ENCODE peak calls at places on chromosomes 5 and 9, in six cellular contexts. A is hepatocyte; E is prostate gland; K is RWPE1; U is CD8-positive, alpha-beta memory T cell; V is IMR-90. H is an unnamed sample.

GRCh38 chr5:139845846-139846681 is 50.5 kb downstream of the PSD2 start:
- DNase-seq in K (no peak), U (no peak), E (peak; percentile 63), A (peak; percentile 32), V (no peak), H (no peak)

GRCh38 chr5:658103-658502 is 35.0 kb downstream of the TPPP start:
- DNase-seq in K (no peak), V (no peak), A (no peak), U (no peak), E (no peak), H (peak; percentile 79)

GRCh38 chr9:114880276-114880891 is 50.0 kb downstream of the TNFSF8 start:
- DNase-seq in K (no peak), U (no peak), V (peak; percentile 45), E (no peak), A (no peak), H (no peak)

GRCh38 chr9:1337169-1337568 is 287.0 kb downstream of the DMRT2 start:
- DNase-seq in K (peak; percentile 42), E (no peak), V (no peak), A (no peak), U (no peak), H (peak; percentile 34)

GRCh38 chr5:110973510-110973909 is 98.0 kb upstream of the TSLP start:
- DNase-seq in K (no peak), V (no peak), E (no peak), A (no peak), U (no peak), H (no peak)

GRCh38 chr5:149007174-149007573 is 55.7 kb downstream of the SH3TC2 start:
- DNase-seq in E (no peak), K (no peak), U (no peak), V (peak; percentile 83), A (no peak), H (no peak)

GRCh38 chr9:127796225-127796813 is 6.4 kb upstream of the FPGS start:
- DNase-seq in E (no peak), V (peak; percentile 38), A (no peak), K (no peak), U (no peak), H (no peak)

GRCh38 chr9:123789893-123790292 is 140.0 kb downstream of the DENND1A start:
- DNase-seq in K (no peak), A (no peak), E (no peak), V (no peak), U (no peak), H (no peak)

GRCh38 chr9:4666042-4666699 is at the start of gene SPATA6L:
- DNase-seq in E (peak; percentile 75), K (no peak), A (peak; percentile 83), U (peak; percentile 33), V (peak; percentile 45), H (peak; percentile 61)

GRCh38 chr5:179163236-179164155 is 103.3 kb downstream of the ZNF354C start:
- DNase-seq in A (no peak), V (no peak), K (no peak), U (no peak), E (no peak), H (no peak)

GRCh38 chr9:21579209-21579608 is 97.1 kb upstream of the IFNE start:
- DNase-seq in K (no peak), E (no peak), U (peak; percentile 65), A (no peak), V (peak; percentile 10), H (no peak)

GRCh38 chr9:87685431-87685830 is 40.5 kb upstream of the CTSL start:
- DNase-seq in E (no peak), K (no peak), V (peak; percentile 67), A (no peak), U (no peak), H (no peak)

GRCh38 chr5:76716456-76717157 is 681 bp downstream of the F2R start:
- DNase-seq in U (no peak), K (peak; percentile 30), A (peak; percentile 23), V (no peak), E (no peak), H (no peak)

GRCh38 chr9:682633-683508 is 158.6 kb upstream of the DMRT1 start:
- DNase-seq in V (peak; percentile 43), E (no peak), A (peak; percentile 85), K (no peak), U (no peak), H (no peak)

GRCh38 chr9:127942152-127943010 is 4.7 kb upstream of the DPM2 start:
- DNase-seq in A (peak; percentile 76), K (peak; percentile 75), E (peak; percentile 53), U (peak; percentile 52), V (peak; percentile 54), H (no peak)

GRCh38 chr9:89359018-89359417 is 40.7 kb downstream of the SECISBP2 start:
- DNase-seq in E (no peak), K (no peak), A (no peak), U (no peak), V (no peak), H (no peak)

GRCh38 chr9:129654641-129655040 is 10.8 kb upstream of the PRRX2 start:
- DNase-seq in K (no peak), V (no peak), U (no peak), A (no peak), E (no peak), H (no peak)

GRCh38 chr9:132591244-132591643 is 8.8 kb downstream of the BARHL1 start:
- DNase-seq in K (no peak), V (no peak), E (no peak), U (no peak), A (no peak), H (no peak)

GRCh38 chr9:132590318-132591182 is 8.1 kb downstream of the BARHL1 start:
- DNase-seq in U (no peak), A (no peak), E (no peak), K (no peak), V (no peak), H (no peak)

GRCh38 chr9:132588501-132589147 is 6.2 kb downstream of the BARHL1 start:
- DNase-seq in U (no peak), V (no peak), E (no peak), K (no peak), A (no peak), H (no peak)

GRCh38 chr9:132589148-132590036 is 7.0 kb downstream of the BARHL1 start:
- DNase-seq in A (no peak), K (no peak), E (no peak), U (no peak), V (no peak), H (no peak)

GRCh38 chr9:132590037-132590317 is 7.6 kb downstream of the BARHL1 start:
- DNase-seq in K (no peak), A (no peak), V (no peak), E (no peak), U (no peak), H (no peak)
- H3K27ac ChIP-seq in K (no peak overlapping the region), A (no peak overlapping the region), V (no peak overlapping the region), E (no peak overlapping the region), U (no peak overlapping the region), H (no peak overlapping the region)

GRCh38 chr5:125891326-125891725 is 531.9 kb upstream of the GRAMD2B start:
- DNase-seq in U (no peak), V (no peak), K (peak; percentile 41), E (no peak), A (no peak), H (no peak)

GRCh38 chr5:125899006-125899405 is 524.2 kb upstream of the GRAMD2B start:
- DNase-seq in K (no peak), A (no peak), E (no peak), V (no peak), U (no peak), H (no peak)

GRCh38 chr5:125896381-125896780 is 526.8 kb upstream of the GRAMD2B start:
- DNase-seq in E (no peak), K (no peak), A (peak; percentile 7), U (no peak), V (no peak), H (no peak)

GRCh38 chr5:125894383-125894782 is 528.8 kb upstream of the GRAMD2B start:
- DNase-seq in K (peak; percentile 20), E (peak; percentile 15), V (no peak), U (no peak), A (no peak), H (no peak)

DNA sequence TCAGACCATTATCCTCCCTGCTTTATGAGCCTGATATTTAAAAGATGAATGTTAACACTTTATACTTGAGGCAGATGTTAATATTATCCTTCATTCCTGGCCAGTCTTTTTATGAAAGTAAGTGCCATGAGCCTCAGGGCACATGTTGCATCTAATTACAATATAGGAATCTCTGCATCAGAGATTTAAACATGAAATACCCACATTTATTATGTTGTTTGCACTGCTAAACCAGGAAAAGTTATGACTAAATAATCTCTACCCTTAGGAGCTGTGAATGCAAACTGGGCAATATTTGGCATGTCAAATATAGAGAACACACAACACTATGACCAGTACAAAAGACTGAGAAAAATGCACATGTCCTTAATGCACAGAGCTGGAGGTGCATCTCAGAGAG is 526.1 kb upstream of the GRAMD2B start:
- DNase-seq in U (no peak), K (no peak), A (no peak), E (no peak), V (no peak), H (no peak)
- H3K27ac ChIP-seq in U (no peak overlapping the region), K (no peak overlapping the region), A (no peak overlapping the region), E (no peak overlapping the region), V (no peak overlapping the region), H (no peak overlapping the region)

GRCh38 chr5:131355972-131356528 is 92.2 kb downstream of the CDC42SE2 start:
- DNase-seq in U (no peak), V (peak; percentile 59), E (no peak), K (no peak), A (no peak), H (no peak)
- H3K27ac ChIP-seq in U (no peak overlapping the region), V (peak overlapping the region; percentile 45), E (no peak overlapping the region), K (no peak overlapping the region), A (no peak overlapping the region), H (no peak overlapping the region)

DNA sequence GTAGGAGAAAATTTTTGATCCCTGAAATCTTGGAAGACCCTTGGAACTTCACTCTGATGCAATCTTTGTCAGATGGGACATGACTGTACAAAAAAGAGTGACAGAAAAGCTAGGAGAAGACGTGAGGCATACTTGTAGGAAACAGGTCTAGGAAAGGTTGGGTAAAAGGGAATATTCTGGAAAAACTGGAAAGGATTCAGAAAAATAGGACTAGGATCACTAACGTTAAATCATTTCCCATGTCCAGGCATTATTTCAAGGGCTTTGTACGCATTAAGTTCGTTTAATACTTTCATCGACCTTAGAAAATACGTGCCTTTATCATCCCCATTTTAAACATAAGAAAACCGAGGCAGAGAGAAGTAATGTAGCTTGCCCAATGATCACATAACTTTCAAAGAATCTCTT is 2.9 kb downstream of the ALDH1A1 start:
- DNase-seq in V (no peak), K (no peak), E (no peak), U (no peak), A (no peak), H (no peak)
- H3K27ac ChIP-seq in V (no peak overlapping the region), K (no peak overlapping the region), E (peak overlapping the region; percentile 35), U (no peak overlapping the region), A (peak overlapping the region; percentile 14), H (no peak overlapping the region)

GRCh38 chr5:43256261-43256966 is 56.8 kb downstream of the HMGCS1 start:
- DNase-seq in E (no peak), K (no peak), U (no peak), A (no peak), V (no peak), H (no peak)
- H3K27ac ChIP-seq in E (no peak overlapping the region), K (no peak overlapping the region), U (no peak overlapping the region), A (no peak overlapping the region), V (no peak overlapping the region), H (no peak overlapping the region)